ENCODE peak calls at places on chromosomes 13 and 19, in five cellular contexts. Z is A549, U is SK-N-SH, L is HCT116, P is Panc1. Q is an unnamed sample.

GRCh38 chr13:109246001-109246400 is 540.4 kb downstream of the IRS2 start:
- DNase-seq in P (no peak), L (no peak), Z (no peak), U (no peak), Q (no peak)

GRCh38 chr19:1873524-1874473 is 10.4 kb upstream of the KLF16 start:
- DNase-seq in L (no peak), P (no peak), U (peak), Z (no peak), Q (peak)

GRCh38 chr19:56085571-56086275 is 35.4 kb downstream of the ZNF787 start:
- DNase-seq in Z (no peak), L (no peak), U (no peak), P (no peak), Q (no peak)

GRCh38 chr13:23506821-23507210 is 63.4 kb upstream of the TNFRSF19 start:
- DNase-seq in L (no peak), Z (no peak), P (no peak), U (peak), Q (no peak)

GRCh38 chr19:42176649-42176989 is 40.9 kb downstream of the DEDD2 start:
- DNase-seq in Z (peak), L (no peak), P (no peak), U (peak), Q (no peak)

GRCh38 chr13:58397596-58398387 is 766.2 kb downstream of the PCDH17 start:
- DNase-seq in P (no peak), U (no peak), L (no peak), Z (no peak), Q (no peak)

GRCh38 chr19:18879579-18880373 is 16.2 kb downstream of the CERS1 start:
- DNase-seq in L (peak), U (peak), Z (no peak), P (no peak), Q (no peak)

GRCh38 chr13:33207616-33207964 is 78.0 kb downstream of the STARD13 start:
- DNase-seq in L (no peak), Z (no peak), U (no peak), P (no peak), Q (no peak)

DNA sequence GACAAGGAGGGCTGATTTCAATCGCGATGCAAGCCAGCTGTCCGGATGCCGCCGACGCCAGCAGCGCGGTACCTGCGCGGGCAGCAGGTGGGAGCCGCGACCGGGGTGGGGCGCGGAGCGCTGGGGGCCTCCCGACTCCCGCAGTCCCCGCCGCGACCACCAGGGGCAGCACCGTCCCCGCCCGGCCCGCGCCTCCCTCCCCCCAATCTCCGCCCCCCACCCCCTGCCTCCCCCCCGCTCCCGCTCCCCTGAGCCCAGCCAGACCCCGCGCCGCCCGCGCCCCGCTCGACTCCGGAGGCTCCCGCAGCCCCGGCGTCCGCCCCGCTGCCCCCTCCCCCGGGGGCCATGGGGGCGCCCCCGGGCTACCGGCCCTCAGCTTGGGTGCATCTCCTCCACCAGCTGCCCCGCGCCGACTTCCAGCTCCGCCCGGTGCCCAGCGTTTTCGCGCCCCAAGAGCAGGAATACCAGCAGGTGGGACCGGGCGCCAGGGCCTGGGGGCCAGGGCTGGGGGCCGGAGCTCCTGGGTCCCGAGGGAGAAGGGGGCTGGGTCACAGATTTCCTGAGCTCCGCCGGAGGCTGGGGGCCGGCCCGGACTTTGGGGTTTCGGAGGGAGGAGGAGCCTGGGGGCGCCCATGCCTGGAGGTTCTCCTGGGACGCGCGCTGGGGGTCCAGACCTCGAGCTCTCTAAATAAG is at the start of gene TTYH1:
- DNase-seq in L (no peak), U (peak), Z (no peak), P (no peak), Q (no peak)
- TF ChIP-seq REST in L (no peak), U (no peak), Z (no peak), P (no peak), Q (no peak)

DNA sequence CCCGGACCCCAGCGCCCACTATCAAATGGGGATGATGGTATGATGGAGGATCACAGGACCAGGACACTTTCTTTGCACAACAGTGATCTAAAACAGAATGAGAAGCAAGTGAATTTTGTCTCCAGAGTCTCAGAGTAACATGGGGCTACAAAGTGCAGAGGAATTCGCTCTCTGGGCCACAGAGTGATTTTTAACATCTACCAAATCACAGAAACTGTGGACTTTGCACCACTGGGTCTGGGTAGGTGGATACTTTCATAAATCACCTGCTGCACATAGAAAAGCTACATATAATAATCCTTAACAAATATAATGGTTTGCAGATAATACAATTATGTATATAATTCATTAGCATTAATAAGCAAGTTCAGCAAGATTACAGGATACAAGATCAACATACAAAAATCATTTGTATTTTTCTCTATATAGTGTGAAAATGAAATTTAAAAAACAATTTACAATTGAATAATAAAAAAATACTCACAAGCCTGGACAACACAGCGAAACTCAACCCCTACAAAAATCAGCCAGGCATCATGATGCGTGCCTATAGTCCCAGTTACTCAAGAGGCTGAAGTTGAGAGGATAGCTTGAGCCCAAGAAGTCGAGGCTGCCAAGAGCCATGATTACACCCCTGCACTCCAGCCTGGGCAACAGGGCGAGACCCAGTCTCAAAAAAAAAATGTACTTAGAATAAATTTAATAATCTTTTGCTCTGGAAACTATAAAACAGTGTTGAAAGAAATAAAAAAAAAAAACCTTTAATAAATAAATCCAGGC is 60.3 kb upstream of the EEF1AKMT1 start:
- DNase-seq in P (no peak), Z (no peak), U (no peak), L (no peak), Q (no peak)
- TF ChIP-seq REST in P (no peak), Z (no peak), U (no peak), L (no peak), Q (no peak)

GRCh38 chr19:44955500-44956439 is 590 bp downstream of the CLPTM1 start:
- DNase-seq in U (no peak), P (no peak), L (no peak), Z (no peak), Q (no peak)
- TF ChIP-seq REST in U (no peak), P (no peak), L (no peak), Z (no peak), Q (no peak)

DNA sequence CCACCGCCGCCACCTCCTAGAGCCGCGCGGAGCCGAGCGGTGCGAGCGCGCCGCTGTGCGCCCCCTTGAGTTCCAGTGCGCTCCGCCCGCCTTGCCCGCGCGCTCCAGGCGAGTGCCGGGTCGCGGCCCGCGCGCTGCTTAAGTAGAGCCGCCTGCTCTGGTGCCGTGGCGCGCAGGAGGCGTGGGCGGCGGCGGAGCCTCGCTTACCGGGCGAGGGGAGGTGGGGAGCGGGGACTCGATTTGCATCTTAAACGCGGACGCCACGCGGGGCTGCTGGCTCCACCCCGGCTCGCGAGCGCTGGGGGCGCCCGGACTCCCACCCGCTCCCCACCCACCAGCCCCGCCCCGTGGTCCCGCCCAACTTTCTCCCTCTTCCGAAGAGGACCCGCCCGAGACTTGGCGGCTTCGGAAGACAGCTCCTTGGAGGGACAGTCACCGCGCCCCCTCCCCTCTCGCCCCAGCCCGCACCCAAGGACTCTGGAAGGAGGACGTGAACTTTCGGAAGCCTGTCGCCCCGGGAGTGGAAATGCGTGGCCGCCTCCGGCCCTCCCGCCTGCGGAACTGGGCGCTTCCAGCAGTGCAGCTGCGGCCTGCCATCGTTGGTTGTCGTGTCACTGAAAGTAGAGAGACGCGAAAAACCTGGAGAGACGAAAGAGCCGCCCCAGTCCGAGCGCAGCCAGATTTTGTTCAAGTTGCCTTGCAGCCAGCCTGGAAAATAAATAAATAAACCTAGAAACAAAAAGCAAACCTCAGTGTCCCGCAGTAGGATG is at the start of gene KCTD12:
- DNase-seq in Z (peak), U (peak), L (peak), P (no peak), Q (no peak)
- TF ChIP-seq REST in Z (no peak), U (no peak), L (no peak), P (no peak), Q (no peak)

DNA sequence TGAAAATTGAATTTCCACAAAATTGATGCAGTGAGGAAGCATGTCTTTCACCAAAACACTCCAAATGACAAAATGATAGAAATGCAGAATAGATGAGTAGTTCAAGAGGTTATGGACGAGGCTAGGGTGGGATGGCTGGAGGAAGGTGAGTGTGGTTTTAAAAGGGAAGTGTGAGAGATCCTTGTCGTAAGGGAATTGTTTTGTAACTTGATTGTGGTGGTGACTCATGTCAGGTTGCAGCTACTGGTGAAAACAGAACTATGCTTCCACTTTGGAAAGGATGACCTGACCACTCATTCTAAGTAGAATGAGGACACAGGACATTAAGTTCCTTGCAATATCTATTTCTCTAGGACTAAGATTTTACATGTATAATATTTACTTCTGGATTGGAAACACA is 345.7 kb downstream of the MTUS2 start:
- DNase-seq in P (no peak), U (no peak), Z (no peak), L (no peak), Q (peak)
- TF ChIP-seq REST in P (no peak), U (no peak), Z (no peak), L (no peak), Q (no peak)

GRCh38 chr19:10352764-10353671 is 13.6 kb upstream of the ICAM3 start:
- DNase-seq in U (no peak), L (no peak), P (no peak), Z (no peak), Q (no peak)

GRCh38 chr19:10361569-10362011 is 18.8 kb downstream of the TYK2 start:
- DNase-seq in U (no peak), P (no peak), Z (no peak), L (no peak), Q (no peak)

GRCh38 chr19:10353793-10354391 is 14.5 kb upstream of the ICAM3 start:
- DNase-seq in L (peak), Z (no peak), U (peak), P (no peak), Q (no peak)

GRCh38 chr19:10362259-10362658 is 18.1 kb downstream of the TYK2 start:
- DNase-seq in P (no peak), U (no peak), L (no peak), Z (no peak), Q (no peak)

DNA sequence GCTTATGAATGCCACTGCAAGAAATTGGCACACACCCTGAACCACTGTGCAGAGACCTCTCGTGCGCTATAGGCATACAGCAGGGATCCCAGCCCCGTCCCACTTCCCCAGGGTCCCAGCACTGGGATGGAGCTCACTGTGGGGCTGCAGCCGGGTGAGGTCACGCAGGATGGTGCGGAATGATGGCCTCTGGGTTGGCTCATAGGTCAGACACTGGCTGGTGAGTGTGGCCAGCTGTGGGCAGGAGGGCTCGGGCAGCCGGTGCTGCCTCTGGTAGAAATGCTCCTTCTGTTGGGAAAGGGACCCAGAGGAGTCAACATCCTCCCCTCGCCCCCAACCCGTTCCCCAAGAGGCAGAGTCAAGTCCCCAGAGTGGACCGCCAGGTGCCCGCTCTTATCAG is 17.0 kb upstream of the ICAM3 start:
- DNase-seq in Z (no peak), P (no peak), L (no peak), U (no peak), Q (no peak)
- TF ChIP-seq REST in Z (no peak), P (no peak), L (no peak), U (no peak), Q (no peak)

GRCh38 chr19:31499826-31500539 is 150.7 kb upstream of the TSHZ3 start:
- DNase-seq in U (no peak), L (no peak), P (no peak), Z (no peak), Q (no peak)
- TF ChIP-seq REST in U (no peak), L (no peak), P (no peak), Z (no peak), Q (no peak)

DNA sequence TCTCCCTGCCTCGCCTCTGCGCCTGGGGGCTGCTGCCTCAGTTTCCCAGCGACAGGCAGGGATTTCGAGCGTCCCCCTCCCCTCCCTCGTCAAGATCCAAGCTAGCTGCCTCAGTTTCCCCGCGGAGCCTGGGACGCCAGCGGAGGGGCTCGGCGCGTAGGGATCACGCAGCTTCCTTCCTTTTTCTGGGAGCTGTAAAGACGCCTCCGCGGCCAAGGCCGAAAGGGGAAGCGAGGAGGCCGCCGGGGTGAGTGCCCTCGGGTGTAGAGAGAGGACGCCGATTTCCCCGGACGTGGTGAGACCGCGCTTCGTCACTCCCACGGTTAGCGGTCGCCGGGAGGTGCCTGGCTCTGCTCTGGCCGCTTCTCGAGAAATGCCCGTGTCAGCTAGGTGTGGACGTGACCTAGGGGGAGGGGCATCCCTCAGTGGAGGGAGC is 722 bp upstream of the ICAM1 start:
- DNase-seq in Z (no peak), P (no peak), U (peak), L (no peak), Q (peak)
- TF ChIP-seq REST in Z (no peak), P (no peak), U (no peak), L (no peak), Q (no peak)

DNA sequence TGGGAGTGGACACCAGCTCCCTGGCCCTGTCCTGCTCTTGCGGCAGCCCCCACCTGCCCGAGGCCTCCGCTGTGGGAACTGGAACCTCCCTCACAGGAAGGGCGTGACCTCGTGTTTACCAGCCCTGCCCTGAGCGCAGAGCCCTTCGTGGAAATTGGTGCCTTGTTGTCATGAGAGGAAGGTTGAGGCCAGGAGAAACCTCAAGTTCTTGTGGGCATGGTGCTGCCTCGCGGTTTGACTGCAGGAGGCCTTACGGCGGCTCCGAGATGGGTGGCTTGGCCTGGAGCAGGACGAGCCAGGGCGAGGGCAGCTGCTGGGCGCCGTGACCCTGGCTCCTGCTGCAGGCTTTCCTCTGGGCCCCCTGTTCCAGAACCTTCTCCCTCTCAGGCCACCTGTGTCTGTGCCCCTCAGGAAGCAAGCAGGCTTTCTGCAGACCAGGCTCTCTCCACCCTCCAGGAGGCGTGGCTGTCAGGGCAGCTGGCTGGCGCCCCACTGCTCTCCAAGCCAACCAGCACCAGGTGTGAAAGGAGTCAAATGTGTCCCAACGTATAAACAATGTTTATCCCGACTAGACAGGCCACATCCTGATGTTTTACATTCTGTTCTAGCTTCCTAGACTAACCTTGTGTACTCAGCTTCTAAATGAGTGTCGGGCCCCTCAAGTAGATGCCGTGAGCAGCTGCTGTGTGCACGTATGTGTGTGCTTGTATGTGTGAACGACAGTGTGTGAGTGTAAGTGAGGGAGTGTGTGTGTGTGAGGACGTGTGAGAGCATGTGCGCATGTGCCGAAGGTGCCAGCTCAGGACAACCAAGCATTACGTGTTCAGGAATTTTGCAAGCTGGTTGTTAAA is 10.4 kb upstream of the RASA3 start:
- DNase-seq in L (no peak), Z (no peak), U (peak), P (no peak), Q (no peak)
- TF ChIP-seq REST in L (no peak), Z (no peak), U (no peak), P (no peak), Q (no peak)

Q was measured in HL-60.